ENCODE peak calls at places on chromosomes 13 and 19, in nine cellular contexts. B is prostate gland; K is fibroblast of the aortic adventitia; C is A549; P is colonic mucosa; O is ascending aorta; D is foreskin fibroblast; J is heart right ventricle; N is CD8-positive, alpha-beta memory T cell. L is an unnamed sample.

GRCh38 chr19:45973564-45974338 is at the start of gene NOVA2:
- DNase-seq in B (no peak), K (peak; percentile 77), C (peak; percentile 88), P (peak; percentile 33), O (no peak), D (peak; percentile 83), J (peak; percentile 84), N (no peak), L (peak; percentile 46)

GRCh38 chr13:18943721-18944391 is 237.8 kb downstream of the TUBA3C start:
- DNase-seq in B (no peak), K (no peak), C (no peak), P (no peak), O (no peak), D (no peak), J (no peak), N (no peak), L (no peak)

GRCh38 chr19:15869109-15869555 is 28.7 kb downstream of the CYP4F2 start:
- DNase-seq in B (peak; percentile 79), K (peak; percentile 16), C (peak; percentile 56), P (peak; percentile 42), O (no peak), D (peak; percentile 18), J (peak; percentile 15), N (peak; percentile 39), L (peak; percentile 60)

GRCh38 chr13:107347641-107348369 is 779.9 kb upstream of the ARGLU1 start:
- DNase-seq in B (no peak), K (no peak), C (no peak), P (no peak), O (no peak), D (no peak), J (no peak), N (no peak), L (no peak)

GRCh38 chr13:80312012-80312704 is 28.8 kb downstream of the SPRY2 start:
- DNase-seq in B (no peak), K (no peak), C (no peak), P (no peak), O (no peak), D (no peak), J (no peak), N (no peak), L (no peak)

GRCh38 chr13:104098421-104098820 is 1032.2 kb upstream of the SLC10A2 start:
- DNase-seq in B (no peak), K (no peak), C (no peak), P (no peak), O (no peak), D (no peak), J (no peak), N (no peak), L (no peak)

GRCh38 chr19:7000816-7001215 is 20.4 kb downstream of the MBD3L2B start:
- DNase-seq in B (no peak), K (no peak), C (no peak), P (no peak), O (no peak), D (no peak), J (no peak), N (no peak), L (no peak)

GRCh38 chr13:100789481-100789880 is 114.9 kb upstream of the TMTC4 start:
- DNase-seq in B (peak; percentile 6), K (peak; percentile 51), C (no peak), P (no peak), O (no peak), D (peak; percentile 6), J (no peak), N (no peak), L (peak; percentile 78)

GRCh38 chr13:94968040-94968756 is 255.9 kb upstream of the SOX21 start:
- DNase-seq in B (no peak), K (no peak), C (peak; percentile 67), P (no peak), O (no peak), D (peak; percentile 56), J (no peak), N (no peak), L (no peak)

GRCh38 chr13:79185580-79185979 is 220.5 kb downstream of the RBM26 start:
- DNase-seq in B (no peak), K (no peak), C (no peak), P (no peak), O (no peak), D (no peak), J (no peak), N (no peak), L (no peak)

GRCh38 chr13:79183231-79183630 is 222.8 kb downstream of the RBM26 start:
- DNase-seq in B (no peak), K (no peak), C (no peak), P (no peak), O (no peak), D (no peak), J (no peak), N (no peak), L (no peak)

GRCh38 chr13:79190932-79191331 is 215.1 kb downstream of the RBM26 start:
- DNase-seq in B (no peak), K (no peak), C (no peak), P (no peak), O (no peak), D (no peak), J (no peak), N (no peak), L (no peak)

DNA sequence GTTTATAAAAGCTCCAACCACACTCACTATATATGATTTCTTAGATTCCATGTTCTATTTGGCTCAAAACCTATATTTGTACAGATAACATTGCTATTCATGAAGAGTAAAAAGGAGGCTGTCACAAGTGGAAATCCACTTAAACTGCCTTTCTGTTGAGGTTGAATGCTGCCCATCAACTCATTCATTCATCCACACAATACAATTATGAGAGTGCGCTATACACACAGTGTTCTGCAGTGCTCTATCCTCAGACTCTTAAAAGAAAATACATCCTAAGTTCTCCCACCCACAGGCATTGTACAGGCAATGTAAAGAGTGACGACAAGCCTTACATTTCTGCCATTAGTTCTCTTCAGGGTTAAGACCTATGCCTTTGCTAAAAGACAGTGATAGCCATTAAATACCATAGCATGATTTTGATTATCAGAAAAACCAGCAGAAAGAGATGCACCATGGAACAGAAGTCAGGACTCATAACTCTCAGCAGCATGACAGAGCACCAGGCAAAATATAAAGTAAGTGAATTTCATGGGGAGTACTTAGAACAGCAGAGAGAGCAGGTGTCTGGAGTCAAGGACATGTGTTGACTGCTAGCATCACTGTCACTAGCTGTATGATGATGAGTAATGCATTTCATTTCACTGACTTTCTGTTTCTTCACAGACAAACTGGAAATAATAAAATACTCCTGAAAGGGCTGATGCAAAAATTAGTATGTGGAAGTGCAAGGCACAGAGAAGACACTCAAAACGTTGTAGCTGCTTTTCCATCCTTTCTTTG is 217.9 kb downstream of the RBM26 start:
- DNase-seq in B (no peak), K (no peak), C (no peak), P (no peak), O (no peak), D (no peak), J (no peak), N (no peak), L (no peak)
- H3K4me3 ChIP-seq in B (no peak overlapping the region), K (no peak overlapping the region), C (no peak overlapping the region), P (no peak overlapping the region), O (no peak overlapping the region), D (no peak overlapping the region), J (no peak overlapping the region), N (no peak overlapping the region), L (no peak overlapping the region)

GRCh38 chr19:5843295-5843927 is 3.9 kb upstream of the FUT6 start:
- DNase-seq in B (no peak), K (no peak), C (no peak), P (no peak), O (no peak), D (no peak), J (no peak), N (no peak), L (no peak)

GRCh38 chr19:5839312-5840017 is at the start of gene FUT6:
- DNase-seq in B (no peak), K (no peak), C (no peak), P (peak; percentile 72), O (no peak), D (no peak), J (no peak), N (no peak), L (no peak)

GRCh38 chr19:5837768-5838364 is 1.6 kb downstream of the FUT6 start:
- DNase-seq in B (no peak), K (no peak), C (no peak), P (no peak), O (no peak), D (no peak), J (no peak), N (no peak), L (no peak)

GRCh38 chr19:5838437-5839311 is 828 bp downstream of the FUT6 start:
- DNase-seq in B (no peak), K (no peak), C (no peak), P (peak; percentile 85), O (no peak), D (no peak), J (no peak), N (no peak), L (no peak)
- H3K4me3 ChIP-seq in B (no peak overlapping the region), K (no peak overlapping the region), C (no peak overlapping the region), P (peak overlapping the region; percentile 46), O (no peak overlapping the region), D (no peak overlapping the region), J (no peak overlapping the region), N (no peak overlapping the region), L (no peak overlapping the region)

DNA sequence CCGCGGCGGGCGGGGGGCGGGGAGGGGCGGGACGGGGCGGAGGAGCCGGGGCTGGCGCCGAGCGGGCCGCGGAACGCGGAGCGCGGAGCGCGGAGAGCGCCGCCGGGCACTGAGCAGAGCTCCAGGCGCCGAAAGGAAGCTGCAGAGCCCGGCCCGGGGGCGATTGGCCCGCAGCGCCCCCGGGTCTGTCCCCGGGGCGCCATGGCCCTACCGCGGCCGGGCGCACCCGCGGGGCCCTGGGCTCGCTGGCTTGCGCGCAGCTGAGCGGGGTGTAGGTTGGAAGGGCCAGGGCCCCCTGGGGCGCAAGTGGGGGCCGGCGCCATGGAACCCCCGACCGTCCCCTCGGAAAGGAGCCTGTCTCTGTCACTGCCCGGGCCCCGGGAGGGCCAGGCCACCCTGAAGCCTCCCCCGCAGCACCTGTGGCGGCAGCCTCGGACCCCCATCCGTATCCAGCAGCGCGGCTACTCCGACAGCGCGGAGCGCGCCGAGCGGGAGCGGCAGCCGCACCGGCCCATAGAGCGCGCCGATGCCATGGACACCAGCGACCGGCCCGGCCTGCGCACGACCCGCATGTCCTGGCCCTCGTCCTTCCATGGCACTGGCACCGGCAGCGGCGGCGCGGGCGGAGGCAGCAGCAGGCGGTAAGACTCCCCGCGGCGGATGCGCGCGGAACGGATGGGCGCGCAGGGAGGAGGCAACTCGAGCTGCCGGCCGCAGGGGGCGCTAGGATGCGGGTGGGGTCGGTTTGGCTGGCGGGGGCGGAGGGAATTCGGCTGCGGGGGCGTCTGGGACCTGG is at the start of gene PDE4A:
- DNase-seq in B (no peak), K (no peak), C (peak; percentile 68), P (no peak), O (no peak), D (peak; percentile 70), J (no peak), N (peak; percentile 54), L (no peak)
- H3K4me3 ChIP-seq in B (peak within 1 kb of the TSS; percentile 8), K (peak within 1 kb of the TSS; percentile 45), C (peak within 1 kb of the TSS; percentile 52), P (peak within 1 kb of the TSS; percentile 15), O (peak within 1 kb of the TSS; percentile 28), D (peak within 1 kb of the TSS; percentile 39), J (peak within 1 kb of the TSS; percentile 42), N (peak within 1 kb of the TSS; percentile 34), L (peak within 1 kb of the TSS; percentile 1)

DNA sequence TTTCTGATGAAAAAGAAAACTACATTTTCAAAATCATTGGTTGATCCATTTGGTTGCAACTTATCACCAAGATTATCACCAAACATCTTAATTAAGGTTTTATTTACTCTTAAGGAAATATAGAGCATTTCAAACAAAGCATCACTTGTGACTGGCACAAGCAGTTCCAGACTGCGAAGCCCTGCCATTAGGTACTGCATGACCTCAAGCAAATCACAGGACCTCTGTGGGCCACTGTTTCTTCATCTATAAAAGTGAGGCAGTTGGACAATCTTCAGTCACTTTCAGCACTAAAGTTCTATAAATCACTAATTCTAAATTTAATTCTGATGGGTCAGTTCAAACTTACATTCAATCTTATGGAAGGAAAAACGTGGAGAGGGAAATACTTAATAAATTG is 2.0 kb downstream of the ELF1 start:
- DNase-seq in B (peak; percentile 47), K (no peak), C (peak; percentile 41), P (no peak), O (no peak), D (no peak), J (no peak), N (peak; percentile 33), L (no peak)
- H3K4me3 ChIP-seq in B (peak overlapping the region; percentile 13), K (no peak overlapping the region), C (peak overlapping the region; percentile 54), P (peak overlapping the region; percentile 33), O (no peak overlapping the region), D (no peak overlapping the region), J (peak overlapping the region; percentile 4), N (peak overlapping the region; percentile 53), L (no peak overlapping the region)